ENCODE peak calls at places on chromosomes 4 and X, in five cellular contexts. E, K, M, Z and Q are unnamed samples.

GRCh38 chr4:177442623-177443155 is 452 bp upstream of the AGA start:
- DNase-seq in Z (no peak), K (no peak), M (no peak), E (no peak), Q (no peak)

GRCh38 chrX:66634272-66634671 is 4.6 kb downstream of the EDA2R start:
- DNase-seq in Z (no peak), M (no peak), E (peak; percentile 62), K (peak; percentile 33), Q (no peak)

GRCh38 chr4:146243141-146243882 is 29.0 kb downstream of the REELD1 start:
- DNase-seq in K (peak; percentile 38), Z (no peak), M (peak; percentile 89), E (no peak), Q (peak; percentile 18)

GRCh38 chrX:17824980-17825379 is 36.1 kb downstream of the RAI2 start:
- DNase-seq in E (no peak), K (peak; percentile 47), M (no peak), Z (no peak), Q (no peak)

GRCh38 chr4:7427326-7428260 is 7.1 kb downstream of the PSAPL1 start:
- DNase-seq in E (no peak), M (peak; percentile 47), Z (no peak), K (no peak), Q (no peak)

GRCh38 chrX:72604705-72605104 is 32.1 kb upstream of the HDAC8 start:
- DNase-seq in M (no peak), E (no peak), Z (no peak), K (peak; percentile 7), Q (no peak)

GRCh38 chrX:42386681-42387080 is 391.3 kb downstream of the PPP1R2C start:
- DNase-seq in K (no peak), Z (no peak), E (no peak), M (no peak), Q (no peak)

GRCh38 chrX:107272431-107272921 is 66.1 kb downstream of the DNAAF6 start:
- DNase-seq in E (no peak), M (peak; percentile 88), Z (no peak), K (no peak), Q (no peak)

GRCh38 chrX:7926501-7926900 is 712 bp downstream of the PNPLA4 start:
- DNase-seq in M (no peak), E (no peak), Z (no peak), K (peak; percentile 9), Q (no peak)

GRCh38 chrX:153582896-153583295 is 16.0 kb downstream of the CCNQ start:
- DNase-seq in K (peak; percentile 20), E (no peak), M (no peak), Z (peak; percentile 16), Q (peak; percentile 19)

GRCh38 chr4:14539246-14539645 is 463.0 kb upstream of the CPEB2 start:
- DNase-seq in M (no peak), E (no peak), K (no peak), Z (no peak), Q (no peak)

GRCh38 chr4:64166365-64166764 is 242.9 kb downstream of the TECRL start:
- DNase-seq in K (no peak), Z (no peak), E (no peak), M (no peak), Q (no peak)

GRCh38 chr4:83603130-83603529 is 67.2 kb downstream of the GPAT3 start:
- DNase-seq in K (no peak), Z (no peak), M (no peak), E (no peak), Q (no peak)

GRCh38 chrX:96576358-96576757 is 108.3 kb upstream of the DIAPH2 start:
- DNase-seq in K (peak; percentile 38), M (no peak), E (no peak), Z (no peak), Q (no peak)

GRCh38 chr4:52577285-52577968 is 81.7 kb downstream of the USP46 start:
- DNase-seq in K (peak; percentile 53), E (peak; percentile 67), M (no peak), Z (no peak), Q (no peak)

GRCh38 chr4:15234585-15235126 is 193.2 kb upstream of the C1QTNF7 start:
- DNase-seq in E (peak; percentile 95), Z (no peak), M (no peak), K (peak; percentile 95), Q (no peak)

GRCh38 chr4:40980318-40980883 is 230.6 kb downstream of the NSUN7 start:
- DNase-seq in M (peak; percentile 79), E (peak; percentile 29), Z (no peak), K (peak; percentile 55), Q (no peak)

GRCh38 chr4:88791274-88791673 is 93.6 kb upstream of the NAP1L5 start:
- DNase-seq in M (no peak), K (peak; percentile 47), E (peak; percentile 51), Z (no peak), Q (no peak)

GRCh38 chr4:79653871-79654270 is 245.8 kb upstream of the GK2 start:
- DNase-seq in Z (no peak), K (no peak), E (no peak), M (no peak), Q (no peak)

GRCh38 chrX:154815274-154815818 is 10.1 kb upstream of the MPP1 start:
- DNase-seq in E (no peak), Z (no peak), M (no peak), K (peak; percentile 47), Q (no peak)

GRCh38 chr4:120858776-120859175 is 63.8 kb downstream of the PRDM5 start:
- DNase-seq in K (peak; percentile 36), E (peak; percentile 18), M (no peak), Z (no peak), Q (no peak)

GRCh38 chrX:100677616-100678181 is 33.7 kb downstream of the SRPX2 start:
- DNase-seq in E (peak; percentile 37), M (no peak), K (peak; percentile 56), Z (no peak), Q (no peak)

GRCh38 chr4:149584703-149585102 is 230.9 kb downstream of the IQCM start:
- DNase-seq in E (no peak), Z (no peak), K (no peak), M (no peak), Q (no peak)

GRCh38 chr4:8768357-8768999 is 103.2 kb downstream of the HMX1 start:
- DNase-seq in E (no peak), M (peak; percentile 29), K (no peak), Z (no peak), Q (no peak)

GRCh38 chrX:120286733-120287512 is 24.3 kb downstream of the TMEM255A start:
- DNase-seq in E (no peak), K (no peak), Z (no peak), M (no peak), Q (no peak)

GRCh38 chr4:102580463-102580842 is 79.3 kb downstream of the NFKB1 start:
- DNase-seq in E (no peak), Z (no peak), M (no peak), K (no peak), Q (no peak)

GRCh38 chrX:100994352-100995281 is 25.1 kb downstream of the ARL13A start:
- DNase-seq in Z (no peak), M (no peak), E (peak; percentile 42), K (peak; percentile 53), Q (no peak)

GRCh38 chr4:25158817-25159216 is 1.4 kb downstream of the SEPSECS start:
- DNase-seq in M (no peak), Z (no peak), E (no peak), K (no peak), Q (no peak)

GRCh38 chr4:187606581-187606980 is 389.0 kb upstream of the ZFP42 start:
- DNase-seq in K (peak; percentile 81), Z (peak; percentile 11), M (peak; percentile 76), E (peak; percentile 69), Q (no peak)

GRCh38 chrX:154026136-154026806 is 6.6 kb upstream of the IRAK1 start:
- DNase-seq in K (no peak), E (peak; percentile 64), M (no peak), Z (no peak), Q (no peak)

DNA sequence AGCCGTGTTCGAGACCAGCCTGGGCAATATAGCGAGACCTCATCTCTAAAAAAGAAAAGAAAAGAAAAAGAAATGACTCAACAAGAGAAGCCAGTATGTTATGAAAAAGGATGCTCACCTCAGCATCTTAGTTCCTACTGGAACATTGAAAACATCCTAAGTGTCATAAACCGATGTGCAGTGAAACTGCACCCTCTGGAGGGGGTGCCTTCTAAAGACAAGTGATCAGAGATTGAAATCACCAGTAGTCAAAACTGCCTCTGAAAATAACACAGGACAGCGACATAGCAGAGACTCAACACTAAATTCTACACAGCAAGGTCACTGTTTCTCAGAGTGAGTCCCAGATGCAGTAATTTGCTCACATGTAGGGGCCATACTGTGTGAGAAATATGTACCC is 28.0 kb upstream of the ATP6AP2 start:
- DNase-seq in M (no peak), K (peak; percentile 8), E (peak; percentile 20), Z (no peak), Q (no peak)
- TF ChIP-seq CTCF in M (peak; percentile 18), K (no peak), E (peak; percentile 42), Z (peak; percentile 39), Q (no peak)

GRCh38 chr4:128955751-128956150 is 137.6 kb downstream of the SCLT1 start:
- DNase-seq in Z (no peak), M (no peak), E (no peak), K (no peak), Q (no peak)
- TF ChIP-seq CTCF in Z (no peak), M (no peak), E (no peak), K (no peak), Q (no peak)

GRCh38 chr4:78059938-78060337 is 2.8 kb downstream of the FRAS1 start:
- DNase-seq in M (no peak), E (no peak), Z (no peak), K (no peak), Q (no peak)
- TF ChIP-seq CTCF in M (no peak), E (no peak), Z (no peak), K (no peak), Q (no peak)

DNA sequence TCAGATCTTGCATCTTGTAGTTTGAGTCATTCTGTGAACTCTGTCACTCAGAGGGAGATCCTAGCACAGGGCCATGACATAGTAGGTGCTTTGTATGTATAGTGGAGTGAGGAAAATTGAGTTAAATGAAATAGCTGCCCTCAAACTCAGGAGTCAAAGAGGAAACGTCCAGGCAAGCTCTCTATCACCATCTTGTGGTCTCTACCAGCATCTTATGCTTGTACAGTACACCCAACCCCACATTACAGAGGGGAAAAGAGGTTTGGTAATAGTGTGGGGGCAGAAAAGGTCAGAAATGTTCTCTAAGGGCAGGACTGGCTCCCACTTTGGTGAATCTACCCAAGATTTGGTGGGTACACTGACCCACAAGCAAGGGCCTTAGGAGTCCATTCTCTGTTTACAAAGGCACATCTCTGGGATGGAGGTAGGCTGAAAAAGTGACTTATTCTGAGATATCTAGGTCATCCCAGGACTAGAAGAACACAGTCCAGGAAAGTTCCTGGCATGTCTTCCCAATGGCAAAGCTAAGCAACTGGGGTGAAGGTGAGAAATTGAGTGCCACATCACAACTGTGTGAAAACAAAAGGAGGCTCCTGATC is 131.8 kb downstream of the OR13H1 start:
- DNase-seq in K (peak; percentile 30), M (peak; percentile 49), Z (no peak), E (no peak), Q (no peak)
- TF ChIP-seq CTCF in K (peak; percentile 54), M (peak; percentile 91), Z (peak; percentile 71), E (peak; percentile 34), Q (no peak)

GRCh38 chr4:189792819-189793618 is 147.7 kb upstream of the FRG1 start:
- DNase-seq in M (peak; percentile 96), E (peak; percentile 67), K (peak; percentile 76), Z (peak; percentile 72), Q (peak; percentile 21)
- TF ChIP-seq CTCF in M (peak; percentile 87), E (peak; percentile 91), K (peak; percentile 87), Z (peak; percentile 80), Q (peak; percentile 47)

DNA sequence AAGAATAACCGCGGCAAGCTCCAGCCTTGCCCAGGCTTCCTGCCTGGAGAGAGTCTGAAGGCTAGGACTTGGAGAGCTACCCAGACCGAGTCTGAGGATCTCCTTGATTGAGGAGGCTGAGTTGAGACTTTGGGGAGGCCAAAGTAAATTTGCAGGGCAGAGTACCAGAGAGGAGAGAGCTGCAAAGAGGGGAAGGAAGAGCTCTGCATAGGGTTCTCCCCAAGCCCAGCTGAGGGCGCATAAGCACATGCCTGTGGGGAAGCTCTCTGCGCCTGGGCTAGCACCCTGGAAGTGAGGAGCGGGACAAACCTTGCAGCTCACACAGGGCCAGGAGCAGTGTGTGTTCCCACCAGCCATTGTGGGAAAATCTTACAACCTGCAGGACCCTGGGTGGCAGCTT is 56.1 kb downstream of the FAM193A start:
- DNase-seq in M (peak; percentile 79), E (no peak), Z (no peak), K (no peak), Q (no peak)
- TF ChIP-seq CTCF in M (no peak), E (no peak), Z (no peak), K (no peak), Q (no peak)